ENCODE peak calls at places on chromosomes 16 and 17, in ten cellular contexts. One of them, this sample, is unnamed.
A peak's percentile ranks its signal among the peaks of the same experiment; 100 is the strongest.

GRCh38 chr17:75818326-75818885 is 25.8 kb downstream of the UNC13D start:
- DNase-seq in NCI-H226: no peak
- DNase-seq in stimulated activated CD4-positive, alpha-beta T cell treated with anti-CD3 and anti-CD28 coated beads, Interleukin-2, amount 100 ng/mL, for 24 hours: no peak
- DNase-seq in HFFc6: no peak
- DNase-seq in SHP77: no peak
- DNase-seq in small intestine: no peak
- DNase-seq in iris pigment epithelial cell: no peak
- DNase-seq in HFF-Myc: no peak
- DNase-seq in RWPE2: no peak
- DNase-seq in NCI-H146: no peak
- DNase-seq in this sample: no peak

GRCh38 chr16:8590161-8590688 is at the start of gene TMEM114:
- DNase-seq in NCI-H146: peak; percentile 7
- DNase-seq in iris pigment epithelial cell: no peak
- DNase-seq in RWPE2: no peak
- DNase-seq in SHP77: no peak
- DNase-seq in NCI-H226: no peak
- DNase-seq in HFF-Myc: no peak
- DNase-seq in small intestine: no peak
- DNase-seq in stimulated activated CD4-positive, alpha-beta T cell treated with anti-CD3 and anti-CD28 coated beads, Interleukin-2, amount 100 ng/mL, for 24 hours: no peak
- DNase-seq in HFFc6: no peak
- DNase-seq in this sample: no peak

GRCh38 chr17:6187836-6188235 is 117.7 kb downstream of the WSCD1 start:
- DNase-seq in RWPE2: no peak
- DNase-seq in NCI-H146: peak; percentile 58
- DNase-seq in SHP77: no peak
- DNase-seq in NCI-H226: no peak
- DNase-seq in iris pigment epithelial cell: no peak
- DNase-seq in HFFc6: no peak
- DNase-seq in stimulated activated CD4-positive, alpha-beta T cell treated with anti-CD3 and anti-CD28 coated beads, Interleukin-2, amount 100 ng/mL, for 24 hours: no peak
- DNase-seq in small intestine: no peak
- DNase-seq in HFF-Myc: no peak
- DNase-seq in this sample: no peak

GRCh38 chr17:42200702-42201101 is 6.4 kb upstream of the GHDC start:
- DNase-seq in iris pigment epithelial cell: no peak
- DNase-seq in small intestine: peak; percentile 66
- DNase-seq in HFF-Myc: no peak
- DNase-seq in RWPE2: no peak
- DNase-seq in stimulated activated CD4-positive, alpha-beta T cell treated with anti-CD3 and anti-CD28 coated beads, Interleukin-2, amount 100 ng/mL, for 24 hours: no peak
- DNase-seq in NCI-H146: no peak
- DNase-seq in HFFc6: no peak
- DNase-seq in NCI-H226: no peak
- DNase-seq in SHP77: no peak
- DNase-seq in this sample: no peak

GRCh38 chr17:322006-322780 is 30.4 kb downstream of the RPH3AL start:
- DNase-seq in NCI-H146: no peak
- DNase-seq in NCI-H226: no peak
- DNase-seq in iris pigment epithelial cell: no peak
- DNase-seq in RWPE2: no peak
- DNase-seq in HFFc6: no peak
- DNase-seq in stimulated activated CD4-positive, alpha-beta T cell treated with anti-CD3 and anti-CD28 coated beads, Interleukin-2, amount 100 ng/mL, for 24 hours: no peak
- DNase-seq in HFF-Myc: no peak
- DNase-seq in SHP77: no peak
- DNase-seq in small intestine: no peak
- DNase-seq in this sample: no peak

GRCh38 chr17:2174048-2174447 is 119.1 kb downstream of the HIC1 start:
- DNase-seq in iris pigment epithelial cell: peak; percentile 87
- DNase-seq in NCI-H146: no peak
- DNase-seq in stimulated activated CD4-positive, alpha-beta T cell treated with anti-CD3 and anti-CD28 coated beads, Interleukin-2, amount 100 ng/mL, for 24 hours: no peak
- DNase-seq in HFFc6: no peak
- DNase-seq in SHP77: no peak
- DNase-seq in HFF-Myc: no peak
- DNase-seq in NCI-H226: no peak
- DNase-seq in RWPE2: no peak
- DNase-seq in small intestine: no peak
- DNase-seq in this sample: no peak

GRCh38 chr17:57084361-57084801 is 665 bp upstream of the AKAP1 start:
- DNase-seq in SHP77: no peak
- DNase-seq in HFF-Myc: no peak
- DNase-seq in NCI-H146: no peak
- DNase-seq in NCI-H226: no peak
- DNase-seq in RWPE2: no peak
- DNase-seq in small intestine: no peak
- DNase-seq in iris pigment epithelial cell: no peak
- DNase-seq in HFFc6: peak; percentile 32
- DNase-seq in stimulated activated CD4-positive, alpha-beta T cell treated with anti-CD3 and anti-CD28 coated beads, Interleukin-2, amount 100 ng/mL, for 24 hours: no peak
- DNase-seq in this sample: no peak

GRCh38 chr17:57902800-57903759 is 52.1 kb downstream of the CUEDC1 start:
- DNase-seq in stimulated activated CD4-positive, alpha-beta T cell treated with anti-CD3 and anti-CD28 coated beads, Interleukin-2, amount 100 ng/mL, for 24 hours: no peak
- DNase-seq in HFF-Myc: no peak
- DNase-seq in SHP77: peak; percentile 62
- DNase-seq in NCI-H226: peak; percentile 87
- DNase-seq in HFFc6: peak; percentile 80
- DNase-seq in iris pigment epithelial cell: peak; percentile 88
- DNase-seq in RWPE2: peak; percentile 84
- DNase-seq in NCI-H146: peak; percentile 86
- DNase-seq in small intestine: peak; percentile 96
- DNase-seq in this sample: peak; percentile 87

GRCh38 chr17:72158895-72159885 is 38.4 kb downstream of the SOX9 start:
- DNase-seq in NCI-H226: no peak
- DNase-seq in NCI-H146: no peak
- DNase-seq in HFF-Myc: no peak
- DNase-seq in HFFc6: no peak
- DNase-seq in stimulated activated CD4-positive, alpha-beta T cell treated with anti-CD3 and anti-CD28 coated beads, Interleukin-2, amount 100 ng/mL, for 24 hours: no peak
- DNase-seq in small intestine: no peak
- DNase-seq in RWPE2: no peak
- DNase-seq in SHP77: no peak
- DNase-seq in iris pigment epithelial cell: no peak
- DNase-seq in this sample: no peak

GRCh38 chr17:73582821-73583220 is 61.4 kb downstream of the SDK2 start:
- DNase-seq in stimulated activated CD4-positive, alpha-beta T cell treated with anti-CD3 and anti-CD28 coated beads, Interleukin-2, amount 100 ng/mL, for 24 hours: no peak
- DNase-seq in small intestine: no peak
- DNase-seq in SHP77: no peak
- DNase-seq in HFF-Myc: no peak
- DNase-seq in NCI-H146: no peak
- DNase-seq in NCI-H226: no peak
- DNase-seq in HFFc6: no peak
- DNase-seq in RWPE2: no peak
- DNase-seq in iris pigment epithelial cell: no peak
- DNase-seq in this sample: no peak

GRCh38 chr16:29994613-29995329 is 646 bp downstream of the HIRIP3 start:
- DNase-seq in NCI-H226: peak; percentile 83
- DNase-seq in stimulated activated CD4-positive, alpha-beta T cell treated with anti-CD3 and anti-CD28 coated beads, Interleukin-2, amount 100 ng/mL, for 24 hours: peak; percentile 84
- DNase-seq in HFFc6: peak; percentile 96
- DNase-seq in RWPE2: peak; percentile 75
- DNase-seq in HFF-Myc: no peak
- DNase-seq in iris pigment epithelial cell: peak; percentile 69
- DNase-seq in NCI-H146: no peak
- DNase-seq in SHP77: no peak
- DNase-seq in small intestine: peak; percentile 82
- DNase-seq in this sample: no peak

GRCh38 chr17:51083976-51084375 is 36.7 kb downstream of the SPAG9 start:
- DNase-seq in NCI-H226: no peak
- DNase-seq in NCI-H146: no peak
- DNase-seq in RWPE2: no peak
- DNase-seq in small intestine: no peak
- DNase-seq in SHP77: no peak
- DNase-seq in stimulated activated CD4-positive, alpha-beta T cell treated with anti-CD3 and anti-CD28 coated beads, Interleukin-2, amount 100 ng/mL, for 24 hours: no peak
- DNase-seq in HFFc6: no peak
- DNase-seq in HFF-Myc: no peak
- DNase-seq in iris pigment epithelial cell: no peak
- DNase-seq in this sample: no peak

GRCh38 chr17:19460695-19461094 is 49.7 kb downstream of the RNF112 start:
- DNase-seq in stimulated activated CD4-positive, alpha-beta T cell treated with anti-CD3 and anti-CD28 coated beads, Interleukin-2, amount 100 ng/mL, for 24 hours: no peak
- DNase-seq in small intestine: no peak
- DNase-seq in RWPE2: no peak
- DNase-seq in HFFc6: no peak
- DNase-seq in NCI-H226: no peak
- DNase-seq in iris pigment epithelial cell: no peak
- DNase-seq in HFF-Myc: no peak
- DNase-seq in SHP77: no peak
- DNase-seq in NCI-H146: peak; percentile 15
- DNase-seq in this sample: no peak

GRCh38 chr17:7576432-7576937 is 3.0 kb upstream of the CD68 start:
- DNase-seq in small intestine: no peak
- DNase-seq in iris pigment epithelial cell: no peak
- DNase-seq in RWPE2: no peak
- DNase-seq in NCI-H226: no peak
- DNase-seq in SHP77: no peak
- DNase-seq in HFF-Myc: no peak
- DNase-seq in HFFc6: no peak
- DNase-seq in stimulated activated CD4-positive, alpha-beta T cell treated with anti-CD3 and anti-CD28 coated beads, Interleukin-2, amount 100 ng/mL, for 24 hours: no peak
- DNase-seq in NCI-H146: no peak
- DNase-seq in this sample: no peak

GRCh38 chr17:65485388-65486299 is 75.8 kb downstream of the AXIN2 start:
- DNase-seq in NCI-H226: no peak
- DNase-seq in stimulated activated CD4-positive, alpha-beta T cell treated with anti-CD3 and anti-CD28 coated beads, Interleukin-2, amount 100 ng/mL, for 24 hours: no peak
- DNase-seq in HFF-Myc: no peak
- DNase-seq in SHP77: no peak
- DNase-seq in NCI-H146: no peak
- DNase-seq in iris pigment epithelial cell: no peak
- DNase-seq in RWPE2: no peak
- DNase-seq in HFFc6: no peak
- DNase-seq in small intestine: no peak
- DNase-seq in this sample: no peak

GRCh38 chr16:55433535-55433934 is 45.5 kb upstream of the MMP2 start:
- DNase-seq in iris pigment epithelial cell: no peak
- DNase-seq in NCI-H226: no peak
- DNase-seq in SHP77: no peak
- DNase-seq in HFF-Myc: no peak
- DNase-seq in small intestine: no peak
- DNase-seq in HFFc6: no peak
- DNase-seq in RWPE2: no peak
- DNase-seq in NCI-H146: no peak
- DNase-seq in stimulated activated CD4-positive, alpha-beta T cell treated with anti-CD3 and anti-CD28 coated beads, Interleukin-2, amount 100 ng/mL, for 24 hours: no peak
- DNase-seq in this sample: no peak

GRCh38 chr17:32487460-32488176 is 825 bp downstream of the CDK5R1 start:
- DNase-seq in SHP77: peak; percentile 28
- DNase-seq in stimulated activated CD4-positive, alpha-beta T cell treated with anti-CD3 and anti-CD28 coated beads, Interleukin-2, amount 100 ng/mL, for 24 hours: peak; percentile 50
- DNase-seq in HFFc6: no peak
- DNase-seq in NCI-H226: no peak
- DNase-seq in NCI-H146: peak; percentile 54
- DNase-seq in iris pigment epithelial cell: no peak
- DNase-seq in HFF-Myc: no peak
- DNase-seq in small intestine: no peak
- DNase-seq in RWPE2: no peak
- DNase-seq in this sample: peak; percentile 59

GRCh38 chr16:83609178-83609577 is 198.6 kb upstream of the HSBP1 start:
- DNase-seq in small intestine: no peak
- DNase-seq in NCI-H226: no peak
- DNase-seq in NCI-H146: no peak
- DNase-seq in RWPE2: no peak
- DNase-seq in HFFc6: no peak
- DNase-seq in stimulated activated CD4-positive, alpha-beta T cell treated with anti-CD3 and anti-CD28 coated beads, Interleukin-2, amount 100 ng/mL, for 24 hours: no peak
- DNase-seq in HFF-Myc: no peak
- DNase-seq in SHP77: no peak
- DNase-seq in iris pigment epithelial cell: no peak
- DNase-seq in this sample: no peak